ENCODE peak calls at places on chromosome 21, in five cellular contexts. W is HEK293T, L is NT2/D1, H is H1, M is GM12878. A is an unnamed sample.

GRCh38 chr21:33817663-33818433 is 97.8 kb downstream of the ATP5PO start:
- DNase-seq in L (no peak), W (peak), H (no peak), M (no peak), A (no peak)

GRCh38 chr21:45502006-45502345 is 40.3 kb downstream of the SLC19A1 start:
- DNase-seq in M (no peak), H (no peak), W (no peak), L (no peak), A (no peak)

GRCh38 chr21:35711213-35711612 is 349.1 kb downstream of the SETD4 start:
- DNase-seq in L (no peak), H (no peak), W (no peak), M (no peak), A (no peak)

GRCh38 chr21:21612446-21612845 is 614.2 kb downstream of the NCAM2 start:
- DNase-seq in W (no peak), H (no peak), L (peak), M (no peak), A (no peak)

GRCh38 chr21:41678016-41678935 is 88.6 kb downstream of the RIPK4 start:
- DNase-seq in W (no peak), H (no peak), M (no peak), L (no peak), A (peak)

GRCh38 chr21:45539796-45540600 is 2.2 kb downstream of the SLC19A1 start:
- DNase-seq in H (peak), L (no peak), W (no peak), M (no peak), A (no peak)

GRCh38 chr21:14995695-14996490 is 68.9 kb downstream of the NRIP1 start:
- DNase-seq in L (no peak), M (no peak), H (no peak), W (no peak), A (no peak)

GRCh38 chr21:16250282-16250681 is 520.5 kb downstream of the USP25 start:
- DNase-seq in W (no peak), L (no peak), H (no peak), M (no peak), A (no peak)

GRCh38 chr21:18840239-18840638 is 436.7 kb upstream of the TMPRSS15 start:
- DNase-seq in W (peak), M (no peak), H (peak), L (peak), A (no peak)

GRCh38 chr21:25910809-25911208 is 176.0 kb downstream of the GABPA start:
- DNase-seq in L (no peak), H (no peak), M (no peak), W (no peak), A (no peak)

GRCh38 chr21:27735699-27736098 is 768.8 kb upstream of the ADAMTS5 start:
- DNase-seq in H (no peak), L (no peak), M (no peak), W (no peak), A (no peak)

GRCh38 chr21:34702341-34702807 is 33.6 kb downstream of the CLIC6 start:
- DNase-seq in M (no peak), W (no peak), L (no peak), H (no peak), A (no peak)

GRCh38 chr21:45405819-45406762 is 1.1 kb downstream of the COL18A1 start:
- DNase-seq in H (no peak), L (no peak), M (no peak), W (peak), A (peak)

GRCh38 chr21:23541571-23541970 is 2065.7 kb downstream of the MRPL39 start:
- DNase-seq in M (no peak), H (no peak), L (no peak), W (no peak), A (no peak)

GRCh38 chr21:21165063-21165645 is 166.9 kb downstream of the NCAM2 start:
- DNase-seq in W (no peak), H (no peak), M (no peak), L (no peak), A (no peak)

GRCh38 chr21:19031956-19032355 is 628.4 kb upstream of the TMPRSS15 start:
- DNase-seq in H (no peak), L (no peak), W (no peak), M (no peak), A (no peak)

GRCh38 chr21:23853796-23854379 is 1753.4 kb downstream of the MRPL39 start:
- DNase-seq in L (peak), H (no peak), W (peak), M (no peak), A (no peak)

GRCh38 chr21:34520769-34521508 is 8.9 kb upstream of the KCNE1 start:
- DNase-seq in W (no peak), H (no peak), L (no peak), M (no peak), A (no peak)

GRCh38 chr21:26099610-26100219 is 70.9 kb downstream of the APP start:
- DNase-seq in M (no peak), W (no peak), L (no peak), H (no peak), A (no peak)

GRCh38 chr21:26826801-26827200 is 18.4 kb downstream of the ADAMTS1 start:
- DNase-seq in M (no peak), W (no peak), L (no peak), H (no peak), A (no peak)

GRCh38 chr21:41032536-41032935 is 135.4 kb upstream of the BACE2 start:
- DNase-seq in L (no peak), W (no peak), H (no peak), M (no peak), A (no peak)

GRCh38 chr21:33541105-33541711 is 709 bp downstream of the GART start:
- DNase-seq in M (peak), H (no peak), W (peak), L (no peak), A (peak)

GRCh38 chr21:40447016-40447415 is 399.9 kb downstream of the DSCAM start:
- DNase-seq in H (no peak), M (no peak), L (peak), W (no peak), A (no peak)

DNA sequence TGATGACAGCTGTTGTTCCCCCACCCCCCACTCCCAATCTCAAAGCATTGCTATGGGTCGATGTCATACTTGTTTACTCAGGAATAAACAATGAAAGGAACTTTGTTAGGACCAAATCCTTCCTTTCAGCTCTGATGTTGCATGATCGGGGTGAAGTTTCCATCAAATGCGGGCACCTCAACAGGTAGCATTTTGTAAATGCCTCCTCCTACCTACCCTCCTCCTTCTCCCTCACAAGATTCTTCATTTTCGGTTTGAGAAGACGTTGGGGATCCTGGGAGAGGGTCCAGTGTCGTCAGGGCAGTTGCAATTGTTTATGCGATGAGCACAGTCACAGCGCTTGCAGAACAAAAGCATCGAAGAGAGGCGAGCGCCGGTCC is 758 bp upstream of the HUNK start:
- DNase-seq in H (no peak), M (no peak), W (no peak), L (no peak), A (no peak)
- TF ChIP-seq SUZ12 in H (no peak), M (no peak), W (no peak), L (no peak), A (no peak)

DNA sequence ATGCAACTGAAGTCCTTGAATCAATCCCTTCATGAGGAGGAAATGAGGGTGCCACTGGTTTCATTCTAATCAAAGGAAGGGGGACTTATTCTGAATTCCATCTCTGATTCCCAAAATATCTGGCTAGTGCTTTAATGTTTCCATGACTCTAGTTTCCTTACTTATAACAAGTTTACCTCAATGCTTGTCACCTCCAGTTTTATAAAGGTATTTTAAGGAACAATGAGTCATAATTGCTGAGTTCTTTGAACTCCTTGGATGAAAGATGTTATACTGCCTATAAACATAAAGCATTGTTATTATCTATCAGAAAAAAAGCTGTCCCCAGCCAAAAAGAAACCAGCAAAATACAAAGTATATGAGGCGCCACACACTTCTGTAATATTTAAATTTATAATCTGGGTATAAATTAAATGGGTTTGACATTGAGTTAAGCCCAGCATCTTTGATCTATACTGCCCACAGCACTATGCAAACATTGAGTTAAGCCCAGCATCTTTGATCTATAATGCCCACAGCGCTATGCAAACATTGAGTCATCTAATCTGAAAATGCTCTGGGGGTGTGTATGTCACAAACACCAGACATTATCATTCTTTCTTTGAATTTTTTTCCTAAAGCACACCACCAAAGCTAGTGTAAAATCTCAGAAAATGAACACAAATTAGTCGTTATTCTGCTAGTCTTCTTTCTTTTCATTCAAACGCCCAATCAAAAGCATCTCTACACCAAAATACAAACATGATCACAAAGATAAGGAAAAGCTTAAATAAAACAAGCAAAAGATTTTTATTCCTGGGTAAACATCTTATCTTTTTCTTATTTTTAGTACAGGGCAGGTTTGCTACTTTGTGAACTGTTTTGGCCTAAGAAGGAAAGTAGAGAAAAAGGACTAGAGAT is 11.5 kb upstream of the CXADR start:
- DNase-seq in L (no peak), M (no peak), W (no peak), H (no peak), A (peak)
- TF ChIP-seq SUZ12 in L (no peak), M (no peak), W (no peak), H (no peak), A (no peak)

DNA sequence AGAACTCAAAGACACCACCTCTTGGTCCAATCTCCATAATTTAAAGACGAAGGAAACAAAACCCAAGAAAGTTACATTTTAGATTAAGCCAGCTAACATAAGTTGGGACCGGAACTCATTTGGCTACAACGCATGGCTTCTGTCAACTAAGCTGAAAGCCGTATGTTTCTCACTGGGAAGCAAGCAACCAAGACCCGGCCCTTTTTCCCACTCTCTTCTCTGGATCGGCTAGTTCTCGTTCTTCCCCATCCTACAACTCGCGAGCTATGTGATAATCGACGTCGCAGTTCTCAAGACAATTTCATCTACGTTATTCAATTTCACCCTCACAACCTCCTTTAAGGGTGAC is 601 bp downstream of the CCT8 start:
- DNase-seq in M (no peak), L (no peak), W (peak), H (no peak), A (peak)
- TF ChIP-seq SUZ12 in M (no peak), L (no peak), W (no peak), H (no peak), A (no peak)

DNA sequence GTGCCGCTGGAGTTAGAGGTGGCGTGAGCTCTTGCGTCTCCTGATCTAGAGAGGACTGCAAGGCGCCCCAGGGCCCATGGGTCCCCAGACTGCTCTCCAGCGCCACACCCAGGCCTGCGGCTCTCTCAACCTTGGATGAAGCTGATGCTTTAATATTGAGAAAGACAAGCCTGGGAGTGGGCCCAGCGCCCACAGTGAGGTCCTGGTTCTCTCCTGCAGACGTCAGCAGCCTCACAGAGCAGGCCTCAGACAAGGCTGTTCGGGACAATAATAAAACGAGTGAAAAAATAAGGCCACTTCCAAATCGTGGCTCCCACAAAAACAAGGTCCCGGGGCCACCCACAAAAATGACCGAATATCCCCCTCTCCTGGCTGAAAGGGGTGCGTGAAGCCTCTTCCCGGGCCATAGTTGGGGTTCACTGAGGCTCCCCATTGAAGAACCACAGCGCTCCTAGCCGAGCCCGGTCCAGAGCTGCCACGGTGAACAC is 6.0 kb upstream of the DNMT3L start:
- DNase-seq in M (peak), W (no peak), H (peak), L (no peak), A (peak)
- TF ChIP-seq SUZ12 in M (no peak), W (no peak), H (no peak), L (no peak), A (no peak)

GRCh38 chr21:36773111-36773510 is 74.2 kb downstream of the SIM2 start:
- DNase-seq in L (no peak), M (no peak), W (no peak), H (no peak), A (peak)
- TF ChIP-seq SUZ12 in L (no peak), M (no peak), W (no peak), H (no peak), A (no peak)

GRCh38 chr21:44399151-44399954 is 45.9 kb downstream of the TRPM2 start:
- DNase-seq in L (no peak), H (no peak), M (no peak), W (no peak), A (no peak)
- TF ChIP-seq SUZ12 in L (no peak), H (no peak), M (no peak), W (no peak), A (no peak)

DNA sequence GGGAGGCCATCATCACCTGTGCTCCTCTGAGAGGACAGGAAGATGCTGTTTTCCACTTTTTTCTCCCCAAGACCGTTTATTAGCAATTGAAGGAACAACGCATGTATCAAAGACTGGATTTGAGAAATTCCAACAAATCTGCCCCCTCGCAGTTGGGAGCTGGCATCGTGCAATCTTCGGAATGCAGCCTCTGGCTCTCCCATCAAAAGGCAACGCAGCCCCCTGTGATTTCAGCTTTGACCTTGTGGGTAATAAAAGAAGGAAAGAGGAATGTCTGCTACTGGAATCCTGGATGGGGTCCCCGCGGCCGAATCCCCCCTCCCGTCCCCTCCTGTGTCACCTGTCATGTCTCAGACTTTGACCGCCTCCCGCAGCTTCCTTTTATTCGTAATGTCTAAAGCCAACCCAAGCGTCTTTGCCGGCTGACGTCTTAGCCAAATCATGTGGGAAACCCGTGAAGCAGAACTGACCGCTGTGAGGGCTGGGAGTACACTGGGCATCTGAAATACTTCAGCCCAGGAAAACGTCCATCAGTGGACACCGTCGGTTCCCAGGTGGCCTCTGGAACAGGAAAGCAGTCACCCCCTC is 101.5 kb downstream of the WDR4 start:
- DNase-seq in W (no peak), H (no peak), M (peak), L (no peak), A (no peak)
- TF ChIP-seq SUZ12 in W (no peak), H (no peak), M (no peak), L (no peak), A (no peak)

DNA sequence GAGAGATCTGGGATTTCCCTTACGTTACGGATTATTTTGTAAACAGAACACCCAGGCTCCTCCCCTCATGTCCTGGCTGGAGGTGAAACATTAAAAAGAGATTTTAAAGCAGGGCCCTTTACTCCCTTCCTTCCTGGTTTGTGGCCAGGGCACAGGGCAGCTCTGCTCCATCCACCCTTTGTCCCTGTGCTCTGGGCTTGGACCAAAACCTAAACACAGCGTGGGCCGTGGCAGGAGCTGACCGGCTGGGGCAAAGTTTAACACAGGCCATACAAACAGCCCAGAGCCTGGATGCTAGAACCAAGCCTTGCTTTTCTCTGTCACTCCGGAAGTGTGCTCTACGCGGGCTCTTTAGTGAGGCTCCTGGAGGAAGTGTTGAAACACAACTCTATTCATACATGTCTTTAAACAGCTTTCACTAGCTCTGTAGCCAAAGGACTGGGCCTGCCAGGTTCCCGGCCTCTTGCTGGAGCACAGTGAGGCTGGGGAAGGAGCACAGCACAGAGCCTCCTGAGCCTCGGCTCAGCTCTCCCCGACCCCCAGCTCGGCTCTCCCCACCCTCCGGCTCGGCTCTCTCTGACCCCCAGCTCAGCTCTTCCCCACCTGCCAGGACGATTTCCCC is 84.7 kb downstream of the PDE9A start:
- DNase-seq in L (no peak), W (no peak), H (no peak), M (no peak), A (peak)
- TF ChIP-seq SUZ12 in L (no peak), W (no peak), H (no peak), M (no peak), A (no peak)

DNA sequence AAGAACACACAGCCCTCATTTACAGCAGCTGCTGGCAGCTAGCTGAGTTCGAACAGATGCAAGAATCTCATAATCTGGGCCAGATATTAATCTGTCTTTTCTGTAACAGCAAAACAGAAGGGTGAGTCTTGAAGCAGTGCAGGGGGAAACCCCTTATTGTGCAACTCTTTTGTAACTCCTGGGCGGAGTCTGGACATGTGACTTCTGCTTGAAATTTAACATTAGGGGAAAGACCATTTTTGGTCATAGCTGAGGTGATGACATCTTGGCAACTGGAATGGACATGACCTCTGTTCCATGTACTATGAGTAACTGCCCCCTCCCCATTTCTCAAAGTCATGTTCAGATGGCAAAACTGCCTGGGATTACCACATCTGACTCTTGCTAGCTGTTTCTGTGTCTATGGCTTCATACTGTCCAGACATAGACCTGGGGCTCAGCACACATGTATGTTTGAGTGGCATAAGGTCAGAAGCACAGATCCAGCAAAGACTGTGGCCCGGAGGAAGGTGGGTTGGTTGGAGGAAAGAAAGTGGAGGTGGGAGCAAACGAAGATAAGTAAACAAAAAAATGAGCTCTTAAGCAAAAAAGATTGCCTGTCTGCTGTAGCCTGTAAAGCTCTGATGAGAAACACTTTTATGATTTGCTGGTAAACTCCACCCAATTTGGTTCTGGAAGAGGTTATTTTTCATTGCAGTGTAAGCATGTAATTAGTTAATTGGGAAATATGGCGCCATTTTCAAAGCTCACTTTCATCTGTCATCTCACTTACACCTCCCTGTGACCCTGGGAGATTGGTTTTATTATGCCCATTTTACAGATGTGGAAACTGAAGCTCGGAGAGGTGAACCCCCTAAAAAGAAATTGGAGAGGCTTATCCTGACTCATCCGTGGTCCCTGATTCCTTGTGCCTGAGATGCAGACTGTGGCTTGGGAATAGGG is 26.1 kb downstream of the ETS2 start:
- DNase-seq in M (peak), W (no peak), L (no peak), H (no peak), A (peak)
- TF ChIP-seq SUZ12 in M (no peak), W (no peak), L (no peak), H (no peak), A (no peak)

GRCh38 chr21:43352568-43353281 is 74.2 kb downstream of the SIK1 start:
- DNase-seq in M (peak), W (peak), L (no peak), H (no peak), A (no peak)
- TF ChIP-seq SUZ12 in M (no peak), W (no peak), L (no peak), H (no peak), A (no peak)